ENCODE peak calls at places on chromosomes 2 and 18, in six cellular contexts. L, O, B, G, Q and Y are unnamed samples.

GRCh38 chr2:23524261-23524706 is 139.3 kb downstream of the KLHL29 start:
- DNase-seq in Q (peak; percentile 14), B (no peak), O (no peak), L (no peak), G (peak; percentile 84), Y (peak; percentile 59)

GRCh38 chr2:222445226-222445625 is 20.9 kb downstream of the SGPP2 start:
- DNase-seq in L (no peak), B (no peak), Q (no peak), G (no peak), O (no peak), Y (no peak)

GRCh38 chr2:58146707-58147106 is 94.4 kb downstream of the FANCL start:
- DNase-seq in B (no peak), L (no peak), O (peak; percentile 8), G (no peak), Q (peak; percentile 45), Y (peak; percentile 38)

GRCh38 chr2:150003539-150003938 is 416.0 kb upstream of the MMADHC start:
- DNase-seq in B (no peak), G (no peak), Q (no peak), O (no peak), L (no peak), Y (no peak)

GRCh38 chr2:119888673-119889072 is 124.2 kb upstream of the EPB41L5 start:
- DNase-seq in G (no peak), L (peak; percentile 53), B (no peak), Q (peak; percentile 59), O (no peak), Y (no peak)

GRCh38 chr2:191693151-191693550 is 15.2 kb downstream of the NABP1 start:
- DNase-seq in G (no peak), O (no peak), Q (no peak), B (no peak), L (no peak), Y (no peak)

GRCh38 chr18:22523481-22523880 is 105.8 kb upstream of the CTAGE1 start:
- DNase-seq in L (no peak), B (no peak), Q (no peak), G (no peak), O (no peak), Y (no peak)

GRCh38 chr2:223846524-223846923 is 9.1 kb upstream of the AP1S3 start:
- DNase-seq in O (no peak), B (no peak), Q (peak; percentile 92), L (no peak), G (no peak), Y (peak; percentile 55)

GRCh38 chr2:112691761-112692370 is 29.0 kb upstream of the NT5DC4 start:
- DNase-seq in O (no peak), L (no peak), G (peak; percentile 36), B (peak; percentile 37), Q (no peak), Y (no peak)

GRCh38 chr2:196927318-196928225 is 1.1 kb upstream of the PGAP1 start:
- DNase-seq in L (peak; percentile 55), B (no peak), Q (peak; percentile 90), G (no peak), O (peak; percentile 10), Y (peak; percentile 20)

GRCh38 chr2:230895536-230896345 is 29.3 kb downstream of the GPR55 start:
- DNase-seq in Q (no peak), G (peak; percentile 46), L (no peak), B (peak; percentile 46), O (no peak), Y (no peak)

GRCh38 chr2:11389551-11390528 is 45.4 kb upstream of the ROCK2 start:
- DNase-seq in L (peak; percentile 95), G (no peak), O (no peak), Q (peak; percentile 90), B (no peak), Y (no peak)

GRCh38 chr2:161124186-161124585 is 36.0 kb upstream of the TANK start:
- DNase-seq in G (no peak), O (no peak), Q (no peak), B (no peak), L (no peak), Y (no peak)

GRCh38 chr2:235595420-235596010 is 101.7 kb downstream of the AGAP1 start:
- DNase-seq in Q (peak; percentile 81), G (peak; percentile 87), L (peak; percentile 51), O (peak; percentile 73), B (no peak), Y (peak; percentile 67)

GRCh38 chr18:27483266-27483665 is 298.2 kb upstream of the CHST9 start:
- DNase-seq in G (no peak), B (no peak), Q (no peak), L (no peak), O (no peak), Y (no peak)

GRCh38 chr2:26469092-26469710 is 8.7 kb downstream of the OTOF start:
- DNase-seq in L (peak; percentile 13), G (no peak), Q (peak; percentile 73), O (peak; percentile 39), B (peak; percentile 53), Y (peak; percentile 33)

GRCh38 chr18:27608742-27609141 is 423.6 kb upstream of the CHST9 start:
- DNase-seq in B (no peak), Q (peak; percentile 9), O (no peak), L (no peak), G (no peak), Y (peak; percentile 2)

GRCh38 chr2:221205103-221205502 is 367.0 kb downstream of the EPHA4 start:
- DNase-seq in B (no peak), L (no peak), G (no peak), O (no peak), Q (no peak), Y (no peak)

GRCh38 chr2:28163627-28164279 is 228.9 kb upstream of the FOSL2 start:
- DNase-seq in L (no peak), Q (no peak), G (peak; percentile 63), B (no peak), O (no peak), Y (no peak)

GRCh38 chr2:75602724-75603342 is 42.1 kb upstream of the EVA1A start:
- DNase-seq in L (no peak), B (no peak), G (no peak), O (no peak), Q (peak; percentile 82), Y (peak; percentile 84)

GRCh38 chr2:229910832-229911412 is 10.9 kb downstream of the TRIP12 start:
- DNase-seq in L (no peak), Q (no peak), B (no peak), G (no peak), O (no peak), Y (no peak)

GRCh38 chr2:20596193-20596972 is 54.5 kb downstream of the HS1BP3 start:
- DNase-seq in G (no peak), B (no peak), L (no peak), Q (no peak), O (no peak), Y (no peak)

GRCh38 chr2:159111346-159111922 is 143.0 kb downstream of the TANC1 start:
- DNase-seq in B (no peak), G (no peak), O (no peak), Q (no peak), L (no peak), Y (no peak)

GRCh38 chr2:201579536-201579935 is 63.8 kb downstream of the TMEM237 start:
- DNase-seq in L (no peak), G (no peak), B (no peak), O (no peak), Q (no peak), Y (no peak)

GRCh38 chr2:223221120-223221859 is 169.3 kb downstream of the KCNE4 start:
- DNase-seq in G (no peak), B (no peak), O (no peak), Q (no peak), L (no peak), Y (no peak)

GRCh38 chr2:49288902-49289680 is 134.8 kb upstream of the FSHR start:
- DNase-seq in O (no peak), Q (no peak), L (no peak), B (no peak), G (no peak), Y (no peak)

GRCh38 chr2:235141411-235142128 is 189.8 kb downstream of the SH3BP4 start:
- DNase-seq in B (no peak), O (no peak), G (no peak), Q (no peak), L (no peak), Y (no peak)

GRCh38 chr2:159879061-159879604 is 81.1 kb upstream of the CD302 start:
- DNase-seq in Q (peak; percentile 20), B (no peak), O (no peak), L (no peak), G (no peak), Y (no peak)

GRCh38 chr18:55144226-55144625 is 185.0 kb upstream of the CCDC68 start:
- DNase-seq in Q (no peak), L (no peak), B (no peak), G (no peak), O (no peak), Y (no peak)

DNA sequence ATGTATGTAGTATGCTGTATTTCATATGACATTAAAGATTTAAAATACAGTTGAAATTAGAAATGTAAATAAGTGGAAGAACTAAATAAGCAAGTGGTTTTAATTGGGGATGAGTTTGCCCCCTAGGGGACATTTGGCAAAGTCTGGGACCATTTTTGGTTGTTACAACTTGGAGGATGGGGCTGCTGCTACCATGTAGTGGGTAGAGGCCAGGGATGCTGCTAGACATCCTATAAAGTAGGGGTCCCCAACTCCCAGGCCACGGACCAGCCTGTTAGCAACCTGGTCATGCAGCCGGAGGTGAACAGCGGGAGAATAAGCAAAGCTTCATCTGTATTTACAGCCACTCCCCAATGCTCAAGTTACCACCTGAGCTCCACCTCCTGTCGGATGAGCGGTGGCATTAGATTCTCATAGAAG is 27.9 kb upstream of the ASNSD1 start:
- DNase-seq in L (no peak), B (no peak), G (no peak), O (no peak), Q (no peak), Y (no peak)
- TF ChIP-seq CTCF in L (peak; percentile 48), B (no peak), G (no peak), O (peak; percentile 42), Q (peak; percentile 66), Y (no peak)

GRCh38 chr2:185391571-185391970 is 347.0 kb upstream of the FSIP2 start:
- DNase-seq in G (no peak), B (no peak), Q (no peak), O (no peak), L (no peak), Y (no peak)
- H3K27ac ChIP-seq in G (no peak overlapping the region), B (no peak overlapping the region), Q (no peak overlapping the region), O (no peak overlapping the region), L (no peak overlapping the region), Y (no peak overlapping the region)

GRCh38 chr2:12990523-12990922 is 273.8 kb downstream of the TRIB2 start:
- DNase-seq in G (no peak), B (no peak), L (no peak), O (no peak), Q (no peak), Y (no peak)
- TF ChIP-seq CTCF in G (no peak), B (peak; percentile 18), L (peak; percentile 44), O (peak; percentile 30), Q (peak; percentile 31), Y (peak; percentile 18)

GRCh38 chr2:43273477-43273876 is 47.1 kb upstream of the ZFP36L2 start:
- DNase-seq in Q (peak; percentile 48), L (no peak), G (no peak), B (no peak), O (no peak), Y (no peak)

GRCh38 chr2:43276517-43276931 is 50.1 kb upstream of the ZFP36L2 start:
- DNase-seq in G (no peak), O (no peak), B (no peak), L (no peak), Q (no peak), Y (no peak)

GRCh38 chr2:43276962-43277383 is 50.6 kb upstream of the ZFP36L2 start:
- DNase-seq in O (no peak), Q (no peak), G (peak; percentile 70), B (no peak), L (no peak), Y (no peak)

GRCh38 chr2:43274721-43275120 is 48.3 kb upstream of the ZFP36L2 start:
- DNase-seq in B (no peak), O (no peak), G (no peak), Q (no peak), L (no peak), Y (no peak)

GRCh38 chr2:43274055-43274454 is 47.6 kb upstream of the ZFP36L2 start:
- DNase-seq in G (no peak), B (no peak), O (no peak), L (no peak), Q (no peak), Y (no peak)
- H3K27ac ChIP-seq in G (peak overlapping the region; percentile 37), B (no peak overlapping the region), O (no peak overlapping the region), L (no peak overlapping the region), Q (no peak overlapping the region), Y (no peak overlapping the region)